ENCODE peak calls at places on chromosomes 1 and 21, in seven cellular contexts. One of them, this sample, is unnamed.

GRCh38 chr1:225871374-225872074 is 10.7 kb downstream of the TMEM63A start:
- DNase-seq in pancreas: no peak
- DNase-seq in left ventricle myocardium inferior: no peak
- DNase-seq in DND-41: no peak
- DNase-seq in coronary artery: no peak
- DNase-seq in neural progenitor cell: no peak
- DNase-seq in CD4-positive, CD25-positive, alpha-beta regulatory T cell: no peak
- DNase-seq in this sample: no peak

GRCh38 chr21:33948951-33949444 is 33.4 kb upstream of the ATP5PO start:
- DNase-seq in pancreas: no peak
- DNase-seq in left ventricle myocardium inferior: no peak
- DNase-seq in DND-41: no peak
- DNase-seq in coronary artery: no peak
- DNase-seq in neural progenitor cell: no peak
- DNase-seq in CD4-positive, CD25-positive, alpha-beta regulatory T cell: no peak
- DNase-seq in this sample: no peak

GRCh38 chr1:89723863-89724262 is 90.9 kb downstream of the LRRC8C start:
- DNase-seq in pancreas: no peak
- DNase-seq in left ventricle myocardium inferior: peak; percentile 59
- DNase-seq in DND-41: no peak
- DNase-seq in coronary artery: no peak
- DNase-seq in neural progenitor cell: no peak
- DNase-seq in CD4-positive, CD25-positive, alpha-beta regulatory T cell: no peak
- DNase-seq in this sample: no peak

GRCh38 chr21:14864211-14865021 is 200.4 kb downstream of the NRIP1 start:
- DNase-seq in pancreas: peak; percentile 57
- DNase-seq in left ventricle myocardium inferior: peak; percentile 64
- DNase-seq in DND-41: peak; percentile 61
- DNase-seq in coronary artery: no peak
- DNase-seq in neural progenitor cell: peak; percentile 69
- DNase-seq in CD4-positive, CD25-positive, alpha-beta regulatory T cell: peak; percentile 31
- DNase-seq in this sample: no peak

GRCh38 chr1:16984717-16985116 is 4.3 kb upstream of the MFAP2 start:
- DNase-seq in pancreas: no peak
- DNase-seq in left ventricle myocardium inferior: peak; percentile 65
- DNase-seq in DND-41: no peak
- DNase-seq in coronary artery: peak; percentile 87
- DNase-seq in neural progenitor cell: no peak
- DNase-seq in CD4-positive, CD25-positive, alpha-beta regulatory T cell: no peak
- DNase-seq in this sample: no peak

GRCh38 chr21:25515484-25516405 is 91.5 kb downstream of the MRPL39 start:
- DNase-seq in pancreas: no peak
- DNase-seq in left ventricle myocardium inferior: no peak
- DNase-seq in DND-41: no peak
- DNase-seq in coronary artery: no peak
- DNase-seq in neural progenitor cell: no peak
- DNase-seq in CD4-positive, CD25-positive, alpha-beta regulatory T cell: no peak
- DNase-seq in this sample: no peak

GRCh38 chr21:20443558-20444155 is 554.6 kb upstream of the NCAM2 start:
- DNase-seq in pancreas: no peak
- DNase-seq in left ventricle myocardium inferior: no peak
- DNase-seq in DND-41: no peak
- DNase-seq in coronary artery: no peak
- DNase-seq in neural progenitor cell: peak; percentile 56
- DNase-seq in CD4-positive, CD25-positive, alpha-beta regulatory T cell: no peak
- DNase-seq in this sample: no peak

GRCh38 chr1:174433451-174433850 is 14.3 kb upstream of the GPR52 start:
- DNase-seq in pancreas: no peak
- DNase-seq in left ventricle myocardium inferior: no peak
- DNase-seq in DND-41: no peak
- DNase-seq in coronary artery: no peak
- DNase-seq in neural progenitor cell: no peak
- DNase-seq in CD4-positive, CD25-positive, alpha-beta regulatory T cell: no peak
- DNase-seq in this sample: no peak

GRCh38 chr1:164638506-164639202 is 79.7 kb downstream of the PBX1 start:
- DNase-seq in pancreas: no peak
- DNase-seq in left ventricle myocardium inferior: no peak
- DNase-seq in DND-41: no peak
- DNase-seq in coronary artery: no peak
- DNase-seq in neural progenitor cell: no peak
- DNase-seq in CD4-positive, CD25-positive, alpha-beta regulatory T cell: no peak
- DNase-seq in this sample: no peak

GRCh38 chr1:157147906-157148717 is 9.9 kb upstream of the ETV3 start:
- DNase-seq in pancreas: no peak
- DNase-seq in left ventricle myocardium inferior: no peak
- DNase-seq in DND-41: no peak
- DNase-seq in coronary artery: no peak
- DNase-seq in neural progenitor cell: no peak
- DNase-seq in CD4-positive, CD25-positive, alpha-beta regulatory T cell: no peak
- DNase-seq in this sample: no peak

GRCh38 chr1:175471039-175471800 is 272.2 kb downstream of the TNR start:
- DNase-seq in pancreas: no peak
- DNase-seq in left ventricle myocardium inferior: no peak
- DNase-seq in DND-41: no peak
- DNase-seq in coronary artery: no peak
- DNase-seq in neural progenitor cell: no peak
- DNase-seq in CD4-positive, CD25-positive, alpha-beta regulatory T cell: no peak
- DNase-seq in this sample: no peak

GRCh38 chr1:175470591-175470990 is 272.8 kb downstream of the TNR start:
- DNase-seq in pancreas: no peak
- DNase-seq in left ventricle myocardium inferior: no peak
- DNase-seq in DND-41: no peak
- DNase-seq in coronary artery: no peak
- DNase-seq in neural progenitor cell: no peak
- DNase-seq in CD4-positive, CD25-positive, alpha-beta regulatory T cell: no peak
- DNase-seq in this sample: no peak

GRCh38 chr1:175477248-175477647 is 266.1 kb downstream of the TNR start:
- DNase-seq in pancreas: no peak
- DNase-seq in left ventricle myocardium inferior: no peak
- DNase-seq in DND-41: no peak
- DNase-seq in coronary artery: no peak
- DNase-seq in neural progenitor cell: no peak
- DNase-seq in CD4-positive, CD25-positive, alpha-beta regulatory T cell: no peak
- DNase-seq in this sample: no peak

GRCh38 chr1:175470078-175470477 is 273.3 kb downstream of the TNR start:
- DNase-seq in pancreas: no peak
- DNase-seq in left ventricle myocardium inferior: no peak
- DNase-seq in DND-41: no peak
- DNase-seq in coronary artery: no peak
- DNase-seq in neural progenitor cell: no peak
- DNase-seq in CD4-positive, CD25-positive, alpha-beta regulatory T cell: no peak
- DNase-seq in this sample: no peak

DNA sequence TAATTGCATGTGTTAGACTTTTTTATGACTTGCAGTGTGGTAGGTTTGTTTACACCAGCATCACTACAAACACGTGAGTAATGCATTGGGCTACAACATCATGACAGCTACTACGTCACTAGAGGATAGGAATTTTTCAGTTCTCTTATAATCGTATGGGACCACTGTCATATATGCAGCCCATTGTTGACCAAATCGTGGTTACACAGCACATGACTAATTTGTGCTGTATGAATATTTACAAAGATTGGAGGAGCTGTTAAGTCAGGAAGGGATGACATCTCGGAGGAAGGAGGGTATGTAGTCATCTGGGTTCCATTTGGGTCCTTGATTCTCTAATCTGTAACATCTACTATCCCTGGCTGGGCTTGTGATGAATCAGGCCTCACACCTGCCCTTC is 270.9 kb downstream of the TNR start:
- DNase-seq in pancreas: no peak
- DNase-seq in left ventricle myocardium inferior: no peak
- DNase-seq in DND-41: no peak
- DNase-seq in coronary artery: no peak
- DNase-seq in neural progenitor cell: no peak
- DNase-seq in CD4-positive, CD25-positive, alpha-beta regulatory T cell: no peak
- DNase-seq in this sample: no peak
- H3K27ac ChIP-seq in pancreas: no peak overlapping the region
- H3K27ac ChIP-seq in left ventricle myocardium inferior: no peak overlapping the region
- H3K27ac ChIP-seq in DND-41: no peak overlapping the region
- H3K27ac ChIP-seq in coronary artery: no peak overlapping the region
- H3K27ac ChIP-seq in neural progenitor cell: no peak overlapping the region
- H3K27ac ChIP-seq in CD4-positive, CD25-positive, alpha-beta regulatory T cell: no peak overlapping the region
- H3K27ac ChIP-seq in this sample: no peak overlapping the region

GRCh38 chr1:153567621-153568366 is 2.1 kb upstream of the S100A2 start:
- DNase-seq in pancreas: no peak
- DNase-seq in left ventricle myocardium inferior: no peak
- DNase-seq in DND-41: no peak
- DNase-seq in coronary artery: no peak
- DNase-seq in neural progenitor cell: peak; percentile 39
- DNase-seq in CD4-positive, CD25-positive, alpha-beta regulatory T cell: no peak
- DNase-seq in this sample: no peak
- H3K27ac ChIP-seq in pancreas: peak overlapping the region; percentile 90
- H3K27ac ChIP-seq in left ventricle myocardium inferior: peak overlapping the region; percentile 91
- H3K27ac ChIP-seq in DND-41: no peak overlapping the region
- H3K27ac ChIP-seq in coronary artery: peak overlapping the region; percentile 99
- H3K27ac ChIP-seq in neural progenitor cell: no peak overlapping the region
- H3K27ac ChIP-seq in CD4-positive, CD25-positive, alpha-beta regulatory T cell: no peak overlapping the region
- H3K27ac ChIP-seq in this sample: no peak overlapping the region

DNA sequence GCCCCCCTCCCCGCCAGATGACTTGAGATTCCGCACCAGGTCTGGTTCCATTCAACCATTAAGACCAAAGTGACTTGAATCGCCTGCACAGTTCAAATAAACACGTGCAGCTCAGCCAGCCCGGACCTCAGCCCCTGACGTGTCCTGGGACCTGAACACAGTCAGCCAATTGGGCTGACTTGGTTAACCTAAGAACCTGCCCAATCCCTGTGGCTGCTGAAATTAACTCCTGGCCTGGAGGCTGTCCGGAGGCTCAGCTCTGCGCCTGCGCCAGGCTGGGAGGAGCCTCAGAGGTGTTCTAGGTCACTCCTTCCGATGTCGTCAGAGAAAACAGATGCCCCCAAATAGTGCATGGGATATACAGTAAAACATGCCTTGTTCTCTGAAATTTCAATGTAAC is 73.4 kb downstream of the SCCPDH start:
- DNase-seq in pancreas: no peak
- DNase-seq in left ventricle myocardium inferior: no peak
- DNase-seq in DND-41: no peak
- DNase-seq in coronary artery: no peak
- DNase-seq in neural progenitor cell: no peak
- DNase-seq in CD4-positive, CD25-positive, alpha-beta regulatory T cell: no peak
- DNase-seq in this sample: no peak
- H3K27ac ChIP-seq in pancreas: no peak overlapping the region
- H3K27ac ChIP-seq in left ventricle myocardium inferior: peak overlapping the region; percentile 89
- H3K27ac ChIP-seq in DND-41: no peak overlapping the region
- H3K27ac ChIP-seq in coronary artery: no peak overlapping the region
- H3K27ac ChIP-seq in neural progenitor cell: no peak overlapping the region
- H3K27ac ChIP-seq in CD4-positive, CD25-positive, alpha-beta regulatory T cell: no peak overlapping the region
- H3K27ac ChIP-seq in this sample: no peak overlapping the region

DNA sequence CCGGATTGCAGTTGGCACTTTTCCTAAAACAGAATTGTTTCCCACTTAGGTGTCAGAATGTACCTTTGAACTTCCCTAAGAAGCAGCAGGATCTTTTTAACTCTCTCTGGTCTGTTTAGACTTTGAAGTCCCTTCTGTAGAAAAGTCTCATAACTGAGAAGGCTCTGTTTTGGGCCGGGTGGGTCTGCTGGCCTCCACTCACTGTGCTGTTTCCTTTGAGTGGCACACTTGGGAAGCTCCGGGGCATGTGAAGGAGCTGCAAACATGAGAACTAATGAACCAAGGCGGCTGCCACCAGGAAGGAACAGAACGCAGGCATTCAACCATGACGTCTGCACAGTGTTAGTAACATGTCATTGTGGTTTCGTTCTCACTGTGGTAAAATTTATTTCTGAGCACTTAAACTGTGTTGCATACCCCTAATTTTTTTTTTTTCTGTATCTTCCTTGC is 19.5 kb upstream of the NCMAP start:
- DNase-seq in pancreas: no peak
- DNase-seq in left ventricle myocardium inferior: no peak
- DNase-seq in DND-41: peak; percentile 17
- DNase-seq in coronary artery: no peak
- DNase-seq in neural progenitor cell: no peak
- DNase-seq in CD4-positive, CD25-positive, alpha-beta regulatory T cell: peak; percentile 86
- DNase-seq in this sample: peak; percentile 56
- H3K27ac ChIP-seq in pancreas: no peak overlapping the region
- H3K27ac ChIP-seq in left ventricle myocardium inferior: no peak overlapping the region
- H3K27ac ChIP-seq in DND-41: no peak overlapping the region
- H3K27ac ChIP-seq in coronary artery: no peak overlapping the region
- H3K27ac ChIP-seq in neural progenitor cell: no peak overlapping the region
- H3K27ac ChIP-seq in CD4-positive, CD25-positive, alpha-beta regulatory T cell: peak overlapping the region; percentile 97
- H3K27ac ChIP-seq in this sample: peak overlapping the region; percentile 86

DNA sequence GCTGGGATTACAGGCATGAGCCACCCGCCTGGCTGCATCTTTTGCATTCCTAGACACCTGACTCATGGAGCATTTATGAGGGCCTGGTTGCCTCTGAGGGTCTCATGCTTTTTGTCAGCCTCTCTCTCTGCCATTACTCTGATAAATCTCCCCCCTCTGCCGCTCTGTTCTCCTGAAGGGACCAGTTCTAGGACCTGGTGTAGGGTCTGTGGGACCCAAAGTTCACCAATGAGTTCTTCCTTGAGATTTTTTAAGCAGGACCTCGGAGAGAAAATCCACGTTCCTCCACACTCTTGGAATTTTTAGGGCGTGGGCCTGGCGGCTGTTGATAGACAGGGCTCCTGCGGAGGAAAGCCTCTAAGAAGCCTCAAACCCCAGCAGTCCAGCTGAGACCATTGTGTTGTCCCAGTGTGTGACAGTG is 91.9 kb upstream of the ERRFI1 start:
- DNase-seq in pancreas: no peak
- DNase-seq in left ventricle myocardium inferior: no peak
- DNase-seq in DND-41: no peak
- DNase-seq in coronary artery: no peak
- DNase-seq in neural progenitor cell: peak; percentile 39
- DNase-seq in CD4-positive, CD25-positive, alpha-beta regulatory T cell: no peak
- DNase-seq in this sample: no peak
- H3K27ac ChIP-seq in pancreas: no peak overlapping the region
- H3K27ac ChIP-seq in left ventricle myocardium inferior: peak overlapping the region; percentile 88
- H3K27ac ChIP-seq in DND-41: no peak overlapping the region
- H3K27ac ChIP-seq in coronary artery: peak overlapping the region; percentile 88
- H3K27ac ChIP-seq in neural progenitor cell: no peak overlapping the region
- H3K27ac ChIP-seq in CD4-positive, CD25-positive, alpha-beta regulatory T cell: no peak overlapping the region
- H3K27ac ChIP-seq in this sample: no peak overlapping the region